ENCODE peak calls at places on chromosomes 5 and 9, in eight cellular contexts. Q is heart left ventricle, W is GM12878, M is esophagus squamous epithelium, U is transverse colon, Z is prostate gland, G is thyroid gland, P is IMR-90. K is an unnamed sample.

GRCh38 chr5:41193462-41194166 is 19.7 kb downstream of the C6 start:
- DNase-seq in Z (peak), G (peak), W (no peak), P (peak), U (peak), M (peak), Q (peak), K (peak)

GRCh38 chr9:34558911-34559615 is 30.5 kb downstream of the CNTFR start:
- DNase-seq in M (no peak), W (no peak), P (no peak), Q (no peak), G (no peak), Z (no peak), U (no peak), K (no peak)

GRCh38 chr5:51383494-51384081 is 340 bp downstream of the ISL1 start:
- DNase-seq in P (no peak), Q (no peak), Z (no peak), U (no peak), G (no peak), W (no peak), M (no peak), K (no peak)

GRCh38 chr9:26657958-26658357 is 234.6 kb downstream of the CAAP1 start:
- DNase-seq in M (no peak), W (no peak), P (no peak), Z (no peak), Q (no peak), G (no peak), U (no peak), K (no peak)

GRCh38 chr5:159135896-159136531 is 36.3 kb upstream of the EBF1 start:
- DNase-seq in Z (no peak), U (no peak), Q (no peak), P (peak), G (no peak), M (no peak), W (no peak), K (no peak)

GRCh38 chr9:78325343-78325742 is 28.4 kb downstream of the PSAT1 start:
- DNase-seq in Z (peak), M (no peak), W (no peak), P (peak), Q (peak), U (peak), G (no peak), K (no peak)

GRCh38 chr5:168931638-168932345 is 352.6 kb upstream of the PANK3 start:
- DNase-seq in G (no peak), P (no peak), U (no peak), Z (no peak), W (no peak), M (no peak), Q (no peak), K (no peak)

GRCh38 chr5:154514331-154514730 is 36.3 kb upstream of the HAND1 start:
- DNase-seq in Q (no peak), P (no peak), W (no peak), Z (no peak), U (no peak), G (no peak), M (no peak), K (no peak)

GRCh38 chr5:39713224-39713911 is 288.6 kb upstream of the DAB2 start:
- DNase-seq in P (peak), M (no peak), Q (no peak), W (no peak), Z (no peak), U (no peak), G (no peak), K (peak)

GRCh38 chr9:98488578-98489312 is 220.0 kb downstream of the GABBR2 start:
- DNase-seq in Z (no peak), U (no peak), P (peak), G (peak), M (no peak), W (no peak), Q (no peak), K (no peak)

GRCh38 chr5:144189800-144190429 is 19.2 kb downstream of the KCTD16 start:
- DNase-seq in M (no peak), G (no peak), U (peak), W (peak), Z (no peak), P (peak), Q (no peak), K (no peak)

GRCh38 chr9:111621895-111622480 is 9.1 kb upstream of the DNAJC25 start:
- DNase-seq in G (peak), M (no peak), Z (peak), Q (no peak), P (peak), W (no peak), U (peak), K (no peak)

GRCh38 chr5:53249529-53249928 is 140.0 kb upstream of the MOCS2 start:
- DNase-seq in G (no peak), Z (no peak), M (no peak), U (no peak), W (no peak), P (peak), Q (no peak), K (no peak)

GRCh38 chr5:27571681-27572080 is 533.3 kb upstream of the CDH9 start:
- DNase-seq in Z (no peak), U (no peak), P (no peak), Q (no peak), M (no peak), W (no peak), G (no peak), K (no peak)

GRCh38 chr9:4663956-4664355 is 1.9 kb downstream of the PLPP6 start:
- DNase-seq in P (no peak), W (no peak), Q (no peak), M (no peak), U (no peak), G (no peak), Z (no peak), K (no peak)

GRCh38 chr9:4667681-4668080 is 1.4 kb upstream of the SPATA6L start:
- DNase-seq in W (no peak), Z (no peak), Q (no peak), P (no peak), M (no peak), U (no peak), G (no peak), K (no peak)

GRCh38 chr9:4668604-4669003 is 2.3 kb upstream of the SPATA6L start:
- DNase-seq in W (no peak), Z (no peak), G (no peak), P (no peak), Q (no peak), M (no peak), U (no peak), K (no peak)

GRCh38 chr9:4665357-4665756 is 923 bp downstream of the SPATA6L start:
- DNase-seq in W (no peak), P (peak), Q (no peak), G (no peak), U (no peak), Z (no peak), M (no peak), K (no peak)

GRCh38 chr9:4666042-4666699 is at the start of gene SPATA6L:
- DNase-seq in W (no peak), P (peak), G (peak), U (peak), M (no peak), Q (peak), Z (peak), K (peak)
- TF ChIP-seq POLR2A in W (peak), P (no peak), G (no peak), U (peak), M (no peak), Q (no peak), Z (peak), K (no peak)

DNA sequence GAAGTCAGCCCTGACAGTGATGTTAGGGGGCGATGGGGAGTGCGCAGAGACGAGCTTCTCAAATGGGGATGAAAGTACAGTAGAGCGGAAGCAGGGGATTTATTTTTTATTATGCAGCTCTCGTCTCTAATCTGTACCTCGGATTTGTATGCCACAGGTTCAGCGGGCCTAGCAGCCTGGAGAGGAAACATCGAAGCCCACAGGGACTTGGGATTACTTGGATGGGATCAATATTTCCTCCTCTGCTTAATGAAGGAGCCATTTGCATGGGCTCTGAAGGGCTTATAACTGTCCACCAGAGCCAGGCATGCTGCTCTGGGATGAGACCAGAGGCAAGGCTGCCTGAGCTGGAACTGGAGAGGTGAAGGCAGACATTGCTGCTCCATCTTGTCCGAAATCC is 133.5 kb upstream of the RAPGEF1 start:
- DNase-seq in Q (no peak), W (no peak), Z (no peak), P (no peak), G (no peak), U (no peak), M (no peak), K (no peak)
- H3K4me3 ChIP-seq in Q (no peak), W (no peak), Z (no peak), P (no peak), G (no peak), U (no peak), M (no peak), K (no peak)

GRCh38 chr5:21817668-21818419 is 1035.3 kb downstream of the CDH12 start:
- DNase-seq in W (no peak), Q (no peak), P (peak), Z (no peak), G (no peak), M (no peak), U (no peak), K (no peak)
- TF ChIP-seq CTCF in W (no peak), Q (peak), P (peak), Z (no peak), G (no peak), M (peak), U (no peak), K (no peak)

GRCh38 chr9:87712801-87713277 is 13.1 kb upstream of the CTSL start:
- DNase-seq in W (no peak), U (no peak), P (no peak), G (no peak), M (no peak), Q (no peak), Z (no peak), K (no peak)

GRCh38 chr9:87713990-87714335 is 12.0 kb upstream of the CTSL start:
- DNase-seq in W (no peak), U (no peak), M (no peak), Q (no peak), G (no peak), P (no peak), Z (no peak), K (no peak)

GRCh38 chr9:87711857-87712800 is 13.8 kb upstream of the CTSL start:
- DNase-seq in Z (no peak), G (peak), M (no peak), U (no peak), Q (no peak), P (peak), W (no peak), K (peak)

GRCh38 chr9:87714819-87715218 is 11.1 kb upstream of the CTSL start:
- DNase-seq in W (no peak), G (peak), P (peak), U (peak), Q (peak), Z (peak), M (no peak), K (no peak)

DNA sequence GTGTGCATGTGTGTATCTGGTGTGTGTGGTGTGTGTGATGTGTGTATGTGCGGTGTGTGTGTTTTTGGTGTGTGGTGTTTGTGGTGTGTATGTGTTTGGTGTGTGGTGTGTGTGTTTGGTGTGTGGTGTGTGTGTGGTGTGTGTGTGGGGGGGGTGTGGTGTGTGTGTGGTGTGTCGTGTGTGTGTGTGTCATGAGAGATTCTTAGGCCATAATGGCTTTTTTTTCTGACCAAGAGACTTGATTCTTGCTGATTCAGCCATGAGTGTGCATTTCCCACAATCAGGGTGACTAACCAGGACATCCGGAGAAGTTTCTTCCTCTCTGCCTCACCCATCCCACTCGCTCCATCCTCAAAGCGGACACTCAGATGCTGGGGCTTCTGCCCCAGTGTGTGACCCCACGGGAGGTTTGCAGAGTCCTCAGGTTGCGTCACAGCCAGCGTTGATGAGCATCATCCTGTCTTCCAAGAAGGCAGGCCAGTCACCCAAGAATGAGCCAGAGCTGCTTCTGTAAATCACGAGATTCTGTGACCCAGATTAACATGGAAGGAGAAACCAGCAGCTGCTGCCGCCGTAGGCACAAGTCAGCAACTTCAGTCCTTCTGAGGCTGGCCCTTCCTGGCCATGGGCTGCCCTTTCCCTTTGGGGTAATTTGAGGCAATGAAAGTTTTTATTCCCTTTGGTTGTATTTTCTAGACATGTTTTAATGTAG is 12.5 kb upstream of the CTSL start:
- DNase-seq in M (peak), Z (no peak), U (peak), G (peak), Q (peak), P (peak), W (no peak), K (peak)
- TF ChIP-seq POLR2A in M (no peak), Z (no peak), U (no peak), G (no peak), Q (no peak), P (peak), W (no peak), K (no peak)

GRCh38 chr9:33136721-33137120 is 30.4 kb downstream of the B4GALT1 start:
- DNase-seq in P (no peak), U (no peak), W (no peak), M (no peak), G (no peak), Z (no peak), Q (no peak), K (peak)
- H3K4me3 ChIP-seq in P (no peak), U (no peak), W (no peak), M (no peak), G (no peak), Z (no peak), Q (no peak), K (no peak)

K was measured in lower leg skin.